ENCODE peak calls at places on chromosomes 3 and 15, in nine cellular contexts. G, T, R, Z, V, H, K, A and X are unnamed samples.

GRCh38 chr3:111151438-111151837 is 79.8 kb downstream of the NECTIN3 start:
- DNase-seq in G (no peak), T (peak; percentile 46), R (no peak), Z (no peak), V (peak; percentile 8), H (no peak), K (no peak), A (no peak), X (no peak)

GRCh38 chr15:63043391-63044076 is 987 bp downstream of the TPM1 start:
- DNase-seq in G (peak; percentile 7), T (peak; percentile 46), R (no peak), Z (no peak), V (peak; percentile 52), H (no peak), K (no peak), A (no peak), X (no peak)

GRCh38 chr3:45332901-45333407 is 55.4 kb upstream of the LARS2 start:
- DNase-seq in G (no peak), T (no peak), R (no peak), Z (no peak), V (no peak), H (no peak), K (no peak), A (no peak), X (no peak)

GRCh38 chr3:56795097-56795806 is 6.5 kb downstream of the ARHGEF3 start:
- DNase-seq in G (no peak), T (no peak), R (no peak), Z (no peak), V (no peak), H (no peak), K (no peak), A (no peak), X (no peak)

GRCh38 chr3:187025254-187025655 is 94.9 kb downstream of the ST6GAL1 start:
- DNase-seq in G (peak; percentile 63), T (no peak), R (no peak), Z (no peak), V (no peak), H (peak; percentile 25), K (no peak), A (peak; percentile 22), X (no peak)

GRCh38 chr15:50463423-50464358 is 39.5 kb downstream of the USP8 start:
- DNase-seq in G (no peak), T (peak; percentile 25), R (no peak), Z (no peak), V (no peak), H (no peak), K (no peak), A (no peak), X (no peak)

GRCh38 chr3:116186128-116186527 is 259.2 kb downstream of the LSAMP start:
- DNase-seq in G (no peak), T (no peak), R (no peak), Z (no peak), V (no peak), H (no peak), K (no peak), A (no peak), X (no peak)

GRCh38 chr3:10672422-10672821 is 143.6 kb upstream of the SLC6A11 start:
- DNase-seq in G (no peak), T (no peak), R (no peak), Z (no peak), V (no peak), H (no peak), K (no peak), A (no peak), X (no peak)

GRCh38 chr3:14166877-14167605 is 11.4 kb downstream of the XPC start:
- DNase-seq in G (no peak), T (no peak), R (no peak), Z (no peak), V (no peak), H (no peak), K (no peak), A (no peak), X (no peak)

GRCh38 chr15:35209838-35210237 is 124.7 kb upstream of the NANOGP8 start:
- DNase-seq in G (no peak), T (no peak), R (no peak), Z (no peak), V (no peak), H (no peak), K (no peak), A (no peak), X (no peak)

GRCh38 chr3:144018776-144019175 is 47.2 kb downstream of the DIPK2A start:
- DNase-seq in G (no peak), T (peak; percentile 34), R (no peak), Z (no peak), V (no peak), H (no peak), K (no peak), A (no peak), X (no peak)